ENCODE peak calls at places on chromosomes 16 and 17, in four cellular contexts. One of them, this sample, is unnamed.

GRCh38 chr17:16534236-16534635 is 34.8 kb downstream of the ZNF287 start:
- DNase-seq in fibroblast of pulmonary artery: no peak
- DNase-seq in cardiac fibroblast: no peak
- DNase-seq in MM.1S: no peak
- DNase-seq in this sample: no peak

GRCh38 chr16:17519041-17519440 is 48.3 kb upstream of the XYLT1 start:
- DNase-seq in fibroblast of pulmonary artery: no peak
- DNase-seq in cardiac fibroblast: no peak
- DNase-seq in MM.1S: no peak
- DNase-seq in this sample: peak

GRCh38 chr17:3755335-3756030 is 31.8 kb downstream of the HASPIN start:
- DNase-seq in fibroblast of pulmonary artery: no peak
- DNase-seq in cardiac fibroblast: no peak
- DNase-seq in MM.1S: no peak
- DNase-seq in this sample: no peak

GRCh38 chr17:66276328-66276937 is 26.0 kb upstream of the PRKCA start:
- DNase-seq in fibroblast of pulmonary artery: peak
- DNase-seq in cardiac fibroblast: peak
- DNase-seq in MM.1S: no peak
- DNase-seq in this sample: peak

GRCh38 chr16:56589141-56590039 is at the start of gene MT3:
- DNase-seq in fibroblast of pulmonary artery: no peak
- DNase-seq in cardiac fibroblast: no peak
- DNase-seq in MM.1S: no peak
- DNase-seq in this sample: no peak

GRCh38 chr17:44241104-44241503 is 21.6 kb upstream of the UBTF start:
- DNase-seq in fibroblast of pulmonary artery: no peak
- DNase-seq in cardiac fibroblast: no peak
- DNase-seq in MM.1S: no peak
- DNase-seq in this sample: no peak

GRCh38 chr17:21042434-21043295 is at the start of gene USP22:
- DNase-seq in fibroblast of pulmonary artery: no peak
- DNase-seq in cardiac fibroblast: no peak
- DNase-seq in MM.1S: no peak
- DNase-seq in this sample: no peak

GRCh38 chr16:28538733-28539596 is at the start of gene NUPR1:
- DNase-seq in fibroblast of pulmonary artery: peak
- DNase-seq in cardiac fibroblast: peak
- DNase-seq in MM.1S: no peak
- DNase-seq in this sample: peak

GRCh38 chr17:27810902-27811557 is 10.7 kb upstream of the NOS2 start:
- DNase-seq in fibroblast of pulmonary artery: peak
- DNase-seq in cardiac fibroblast: no peak
- DNase-seq in MM.1S: no peak
- DNase-seq in this sample: peak

GRCh38 chr16:47905771-47906170 is 250.0 kb downstream of the ABCC12 start:
- DNase-seq in fibroblast of pulmonary artery: no peak
- DNase-seq in cardiac fibroblast: no peak
- DNase-seq in MM.1S: no peak
- DNase-seq in this sample: peak

GRCh38 chr16:14146445-14146844 is 75.3 kb downstream of the MRTFB start:
- DNase-seq in fibroblast of pulmonary artery: peak
- DNase-seq in cardiac fibroblast: peak
- DNase-seq in MM.1S: no peak
- DNase-seq in this sample: no peak

GRCh38 chr17:18252160-18252559 is 6.4 kb downstream of the FLII start:
- DNase-seq in fibroblast of pulmonary artery: no peak
- DNase-seq in cardiac fibroblast: no peak
- DNase-seq in MM.1S: no peak
- DNase-seq in this sample: no peak

GRCh38 chr17:2092253-2092652 is 37.4 kb downstream of the HIC1 start:
- DNase-seq in fibroblast of pulmonary artery: no peak
- DNase-seq in cardiac fibroblast: no peak
- DNase-seq in MM.1S: no peak
- DNase-seq in this sample: no peak

GRCh38 chr17:76682306-76682705 is 28.5 kb downstream of the MXRA7 start:
- DNase-seq in fibroblast of pulmonary artery: peak
- DNase-seq in cardiac fibroblast: peak
- DNase-seq in MM.1S: no peak
- DNase-seq in this sample: peak

GRCh38 chr17:32596206-32596605 is 109.4 kb downstream of the CDK5R1 start:
- DNase-seq in fibroblast of pulmonary artery: no peak
- DNase-seq in cardiac fibroblast: no peak
- DNase-seq in MM.1S: no peak
- DNase-seq in this sample: no peak

GRCh38 chr17:77696720-77697460 is 261.6 kb upstream of the TNRC6C start:
- DNase-seq in fibroblast of pulmonary artery: no peak
- DNase-seq in cardiac fibroblast: no peak
- DNase-seq in MM.1S: no peak
- DNase-seq in this sample: no peak

GRCh38 chr16:27695161-27695560 is 145.2 kb downstream of the KATNIP start:
- DNase-seq in fibroblast of pulmonary artery: no peak
- DNase-seq in cardiac fibroblast: no peak
- DNase-seq in MM.1S: no peak
- DNase-seq in this sample: no peak

GRCh38 chr16:22186517-22186916 is 19.6 kb upstream of the EEF2K start:
- DNase-seq in fibroblast of pulmonary artery: no peak
- DNase-seq in cardiac fibroblast: no peak
- DNase-seq in MM.1S: no peak
- DNase-seq in this sample: no peak

GRCh38 chr16:22188267-22188594 is 17.8 kb upstream of the EEF2K start:
- DNase-seq in fibroblast of pulmonary artery: no peak
- DNase-seq in cardiac fibroblast: no peak
- DNase-seq in MM.1S: no peak
- DNase-seq in this sample: no peak

GRCh38 chr16:22190169-22191088 is 15.6 kb upstream of the EEF2K start:
- DNase-seq in fibroblast of pulmonary artery: peak
- DNase-seq in cardiac fibroblast: peak
- DNase-seq in MM.1S: peak
- DNase-seq in this sample: peak

GRCh38 chr16:22189473-22190168 is 16.5 kb upstream of the EEF2K start:
- DNase-seq in fibroblast of pulmonary artery: peak
- DNase-seq in cardiac fibroblast: peak
- DNase-seq in MM.1S: peak
- DNase-seq in this sample: peak

GRCh38 chr16:22188595-22189442 is 17.3 kb upstream of the EEF2K start:
- DNase-seq in fibroblast of pulmonary artery: peak
- DNase-seq in cardiac fibroblast: peak
- DNase-seq in MM.1S: peak
- DNase-seq in this sample: peak
- H3K4me3 ChIP-seq in fibroblast of pulmonary artery: no peak
- H3K4me3 ChIP-seq in cardiac fibroblast: no peak
- H3K4me3 ChIP-seq in MM.1S: peak
- H3K4me3 ChIP-seq in this sample: no peak

GRCh38 chr16:81003610-81004460 is 2.9 kb downstream of the CMC2 start:
- DNase-seq in fibroblast of pulmonary artery: peak
- DNase-seq in cardiac fibroblast: peak
- DNase-seq in MM.1S: peak
- DNase-seq in this sample: no peak
- H3K4me3 ChIP-seq in fibroblast of pulmonary artery: peak
- H3K4me3 ChIP-seq in cardiac fibroblast: no peak
- H3K4me3 ChIP-seq in MM.1S: peak
- H3K4me3 ChIP-seq in this sample: peak

GRCh38 chr16:29963021-29963743 is 1.3 kb downstream of the TMEM219 start:
- DNase-seq in fibroblast of pulmonary artery: no peak
- DNase-seq in cardiac fibroblast: no peak
- DNase-seq in MM.1S: no peak
- DNase-seq in this sample: no peak
- H3K4me3 ChIP-seq in fibroblast of pulmonary artery: peak
- H3K4me3 ChIP-seq in cardiac fibroblast: peak
- H3K4me3 ChIP-seq in MM.1S: peak
- H3K4me3 ChIP-seq in this sample: peak

GRCh38 chr17:10516065-10516464 is 2.3 kb downstream of the MYH1 start:
- DNase-seq in fibroblast of pulmonary artery: no peak
- DNase-seq in cardiac fibroblast: no peak
- DNase-seq in MM.1S: no peak
- DNase-seq in this sample: no peak

GRCh38 chr17:10512856-10513255 is 5.5 kb downstream of the MYH1 start:
- DNase-seq in fibroblast of pulmonary artery: no peak
- DNase-seq in cardiac fibroblast: no peak
- DNase-seq in MM.1S: no peak
- DNase-seq in this sample: no peak

GRCh38 chr17:10513284-10514067 is 4.9 kb downstream of the MYH1 start:
- DNase-seq in fibroblast of pulmonary artery: peak
- DNase-seq in cardiac fibroblast: peak
- DNase-seq in MM.1S: no peak
- DNase-seq in this sample: no peak

GRCh38 chr17:10518271-10519037 is at the start of gene MYH1:
- DNase-seq in fibroblast of pulmonary artery: no peak
- DNase-seq in cardiac fibroblast: no peak
- DNase-seq in MM.1S: no peak
- DNase-seq in this sample: no peak

GRCh38 chr17:10516638-10517037 is 1.7 kb downstream of the MYH1 start:
- DNase-seq in fibroblast of pulmonary artery: no peak
- DNase-seq in cardiac fibroblast: no peak
- DNase-seq in MM.1S: no peak
- DNase-seq in this sample: no peak
- H3K4me3 ChIP-seq in fibroblast of pulmonary artery: no peak
- H3K4me3 ChIP-seq in cardiac fibroblast: no peak
- H3K4me3 ChIP-seq in MM.1S: no peak
- H3K4me3 ChIP-seq in this sample: no peak

GRCh38 chr16:68073902-68074760 is 11.0 kb upstream of the NFATC3 start:
- DNase-seq in fibroblast of pulmonary artery: no peak
- DNase-seq in cardiac fibroblast: no peak
- DNase-seq in MM.1S: no peak
- DNase-seq in this sample: no peak
- H3K4me3 ChIP-seq in fibroblast of pulmonary artery: no peak
- H3K4me3 ChIP-seq in cardiac fibroblast: no peak
- H3K4me3 ChIP-seq in MM.1S: no peak
- H3K4me3 ChIP-seq in this sample: no peak

DNA sequence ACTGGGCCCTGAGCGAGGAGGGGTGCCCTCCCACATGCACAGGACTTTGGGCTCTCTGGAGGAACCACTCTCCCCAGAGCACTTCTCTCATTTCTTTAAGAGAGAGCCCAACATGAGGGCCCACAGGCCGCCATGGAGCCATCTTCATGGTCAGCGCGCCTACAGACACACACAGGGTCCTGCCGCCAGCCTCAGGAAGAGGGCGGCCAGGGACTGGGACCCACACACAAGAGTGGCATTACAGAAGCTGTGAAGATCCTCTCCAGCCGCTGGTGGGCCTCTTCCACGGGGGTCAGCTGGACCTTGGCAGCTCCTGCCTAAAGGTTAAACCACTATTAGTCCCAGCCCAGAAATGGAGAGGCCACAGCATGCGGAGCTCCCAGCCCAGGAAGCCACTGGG is 54.5 kb downstream of the MYO18A start:
- DNase-seq in fibroblast of pulmonary artery: no peak
- DNase-seq in cardiac fibroblast: no peak
- DNase-seq in MM.1S: no peak
- DNase-seq in this sample: no peak
- H3K4me3 ChIP-seq in fibroblast of pulmonary artery: no peak
- H3K4me3 ChIP-seq in cardiac fibroblast: no peak
- H3K4me3 ChIP-seq in MM.1S: no peak
- H3K4me3 ChIP-seq in this sample: no peak

GRCh38 chr16:54286330-54287017 is at the start of gene IRX3:
- DNase-seq in fibroblast of pulmonary artery: peak
- DNase-seq in cardiac fibroblast: peak
- DNase-seq in MM.1S: no peak
- DNase-seq in this sample: peak
- H3K4me3 ChIP-seq in fibroblast of pulmonary artery: peak
- H3K4me3 ChIP-seq in cardiac fibroblast: peak
- H3K4me3 ChIP-seq in MM.1S: no peak
- H3K4me3 ChIP-seq in this sample: peak

DNA sequence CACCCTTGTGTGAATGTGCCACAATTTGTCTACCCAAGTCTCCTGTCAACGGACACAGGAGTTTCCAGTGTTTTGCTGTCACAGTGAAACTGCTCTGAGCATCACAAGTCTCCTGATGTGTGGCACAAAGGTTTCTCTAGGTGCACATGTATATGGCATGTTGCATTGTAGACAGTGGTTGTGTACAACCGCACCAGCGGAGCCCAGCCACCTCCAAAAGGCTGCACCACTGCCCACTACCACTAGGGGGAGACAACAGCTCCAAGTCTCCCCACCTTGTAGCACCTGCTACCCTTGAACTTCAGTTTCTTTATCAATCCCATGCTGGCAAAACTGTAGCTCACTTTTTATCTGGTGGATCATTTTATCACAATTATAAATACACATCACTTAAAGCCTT is 95.5 kb upstream of the ZNF469 start:
- DNase-seq in fibroblast of pulmonary artery: peak
- DNase-seq in cardiac fibroblast: no peak
- DNase-seq in MM.1S: peak
- DNase-seq in this sample: peak
- H3K4me3 ChIP-seq in fibroblast of pulmonary artery: no peak
- H3K4me3 ChIP-seq in cardiac fibroblast: no peak
- H3K4me3 ChIP-seq in MM.1S: no peak
- H3K4me3 ChIP-seq in this sample: no peak

This sample was measured in foreskin fibroblast.